ENCODE peak calls at places on chromosome 13, in four cellular contexts. A is mammary epithelial cell; T is stimulated activated CD4-positive, alpha-beta T cell treated with anti-CD3 and anti-CD28 coated beads, Interleukin-1b, Interleukin-23, amount 100 ng/mL, for 1 hour; O is ELR. G is an unnamed sample.

GRCh38 chr13:94030415-94031119 is 448.9 kb downstream of the DCT start:
- DNase-seq in A (no peak), T (no peak), O (no peak), G (no peak)

GRCh38 chr13:40479196-40479845 is 187.1 kb downstream of the FOXO1 start:
- DNase-seq in A (no peak), T (no peak), O (no peak), G (no peak)

GRCh38 chr13:45851171-45851889 is at the start of gene SIAH3:
- DNase-seq in A (peak), T (no peak), O (peak), G (no peak)

GRCh38 chr13:23411706-23412105 is 21.8 kb downstream of the SACS start:
- DNase-seq in A (no peak), T (no peak), O (no peak), G (no peak)

GRCh38 chr13:97653741-97654140 is 219.8 kb downstream of the RAP2A start:
- DNase-seq in A (peak), T (no peak), O (peak), G (no peak)

GRCh38 chr13:53368948-53369347 is 340.3 kb downstream of the OLFM4 start:
- DNase-seq in A (no peak), T (no peak), O (no peak), G (no peak)

GRCh38 chr13:39353988-39354387 is 249.0 kb downstream of the LHFPL6 start:
- DNase-seq in A (peak), T (no peak), O (peak), G (no peak)

GRCh38 chr13:27040826-27041108 is 130.8 kb downstream of the USP12 start:
- DNase-seq in A (no peak), T (no peak), O (no peak), G (no peak)

GRCh38 chr13:93621966-93622365 is 395.4 kb downstream of the GPC6 start:
- DNase-seq in A (no peak), T (no peak), O (no peak), G (no peak)

GRCh38 chr13:104015646-104016396 is 949.6 kb upstream of the SLC10A2 start:
- DNase-seq in A (no peak), T (no peak), O (no peak), G (no peak)

GRCh38 chr13:29569253-29570057 is 26.0 kb downstream of the SLC7A1 start:
- DNase-seq in A (no peak), T (no peak), O (no peak), G (no peak)

GRCh38 chr13:75792526-75793187 is 156.5 kb downstream of the LMO7 start:
- DNase-seq in A (no peak), T (no peak), O (no peak), G (no peak)

GRCh38 chr13:69755101-69755500 is 352.5 kb upstream of the ATXN8OS start:
- DNase-seq in A (no peak), T (no peak), O (no peak), G (no peak)

GRCh38 chr13:75050419-75051066 is 431.4 kb downstream of the TBC1D4 start:
- DNase-seq in A (no peak), T (no peak), O (no peak), G (no peak)

GRCh38 chr13:50990540-50991506 is 81.2 kb downstream of the RNASEH2B start:
- DNase-seq in A (no peak), T (no peak), O (peak), G (no peak)

GRCh38 chr13:97391201-97391600 is 42.8 kb upstream of the RAP2A start:
- DNase-seq in A (no peak), T (no peak), O (peak), G (no peak)

GRCh38 chr13:49643003-49643651 is 14.8 kb downstream of the ARL11 start:
- DNase-seq in A (no peak), T (no peak), O (no peak), G (no peak)

GRCh38 chr13:98105929-98106336 is 37.0 kb upstream of the FARP1 start:
- DNase-seq in A (no peak), T (no peak), O (peak), G (no peak)

GRCh38 chr13:51932231-51932630 is 70.5 kb downstream of the CCDC70 start:
- DNase-seq in A (no peak), T (no peak), O (no peak), G (no peak)

GRCh38 chr13:34578471-34578870 is 363.6 kb upstream of the NBEA start:
- DNase-seq in A (peak), T (no peak), O (no peak), G (no peak)